ENCODE peak calls at places on chromosomes 3 and 15, in ten cellular contexts. K, V, I, E, Q, F, N, W, Z and Y are unnamed samples.

GRCh38 chr3:143090966-143091365 is 28.6 kb upstream of the CHST2 start:
- DNase-seq in E (no peak), I (no peak), Q (no peak), N (no peak), W (no peak), Z (no peak), F (no peak), V (no peak), K (no peak), Y (no peak)

GRCh38 chr15:50848349-50848748 is 60.1 kb upstream of the AP4E1 start:
- DNase-seq in I (no peak), V (no peak), W (no peak), K (no peak), E (no peak), N (no peak), Q (no peak), F (no peak), Z (no peak), Y (no peak)

GRCh38 chr3:139689122-139689521 is 11.3 kb upstream of the NMNAT3 start:
- DNase-seq in K (no peak), Q (no peak), Z (no peak), F (no peak), I (no peak), N (no peak), W (no peak), E (no peak), V (no peak), Y (no peak)

GRCh38 chr15:88911766-88912118 is 1.4 kb downstream of the MFGE8 start:
- DNase-seq in N (no peak), Q (no peak), W (peak; percentile 70), F (peak; percentile 84), E (no peak), K (peak; percentile 76), I (peak; percentile 45), V (peak; percentile 91), Z (no peak), Y (no peak)

GRCh38 chr15:69838951-69839350 is 258.8 kb downstream of the TLE3 start:
- DNase-seq in K (no peak), W (no peak), F (no peak), I (no peak), V (no peak), N (no peak), E (no peak), Q (no peak), Z (no peak), Y (no peak)

GRCh38 chr15:99181544-99181943 is 67.8 kb downstream of the TTC23 start:
- DNase-seq in E (no peak), Q (no peak), N (peak; percentile 89), K (peak; percentile 67), V (no peak), I (no peak), F (no peak), W (peak; percentile 66), Z (peak; percentile 26), Y (no peak)

GRCh38 chr15:69392352-69392751 is 21.8 kb upstream of the KIF23 start:
- DNase-seq in K (no peak), I (no peak), W (no peak), Z (no peak), N (peak; percentile 33), V (no peak), F (no peak), Q (no peak), E (no peak), Y (no peak)

GRCh38 chr3:186930639-186931486 is 537 bp downstream of the ST6GAL1 start:
- DNase-seq in F (peak; percentile 73), Z (peak; percentile 63), W (peak; percentile 62), V (no peak), K (peak; percentile 88), N (peak; percentile 82), Q (peak; percentile 42), I (peak; percentile 75), E (peak; percentile 79), Y (peak; percentile 57)

GRCh38 chr3:66023728-66024390 is 14.9 kb downstream of the MAGI1 start:
- DNase-seq in K (no peak), F (no peak), Z (no peak), W (no peak), N (no peak), V (no peak), Q (no peak), E (no peak), I (no peak), Y (no peak)

GRCh38 chr3:177443469-177443868 is 246.2 kb upstream of the TBL1XR1 start:
- DNase-seq in E (no peak), K (no peak), Q (peak; percentile 19), Z (peak; percentile 67), N (no peak), V (peak; percentile 50), W (no peak), F (peak; percentile 40), I (no peak), Y (no peak)

GRCh38 chr3:50655009-50655830 is 19.5 kb upstream of the DOCK3 start:
- DNase-seq in F (no peak), N (no peak), V (no peak), E (no peak), Q (no peak), Z (no peak), W (no peak), K (no peak), I (no peak), Y (no peak)

GRCh38 chr3:131755380-131755779 is 252.6 kb upstream of the MRPL3 start:
- DNase-seq in F (no peak), Z (no peak), K (no peak), V (no peak), W (no peak), E (no peak), I (no peak), N (no peak), Q (no peak), Y (no peak)

GRCh38 chr3:55243686-55244085 is 243.4 kb downstream of the WNT5A start:
- DNase-seq in V (no peak), W (no peak), I (no peak), E (no peak), K (no peak), F (no peak), Z (no peak), N (no peak), Q (no peak), Y (no peak)

GRCh38 chr15:64651573-64652260 is 123.7 kb downstream of the RBPMS2 start:
- DNase-seq in Q (no peak), E (peak; percentile 10), I (no peak), F (peak; percentile 73), N (no peak), Z (no peak), K (no peak), W (no peak), V (no peak), Y (peak; percentile 62)

GRCh38 chr15:64656508-64656907 is 118.9 kb downstream of the RBPMS2 start:
- DNase-seq in N (no peak), I (no peak), E (no peak), Z (no peak), F (no peak), W (no peak), K (no peak), Q (no peak), V (no peak), Y (no peak)

GRCh38 chr15:64653757-64654156 is 121.6 kb downstream of the RBPMS2 start:
- DNase-seq in Z (peak; percentile 49), K (no peak), F (no peak), E (no peak), W (no peak), V (no peak), N (no peak), I (no peak), Q (no peak), Y (no peak)
- TF ChIP-seq CTCF in Z (peak; percentile 34), K (peak; percentile 26), F (peak; percentile 57), E (no peak), W (peak; percentile 30), V (peak; percentile 50), N (no peak), I (peak; percentile 50), Q (peak; percentile 40), Y (peak; percentile 67)

DNA sequence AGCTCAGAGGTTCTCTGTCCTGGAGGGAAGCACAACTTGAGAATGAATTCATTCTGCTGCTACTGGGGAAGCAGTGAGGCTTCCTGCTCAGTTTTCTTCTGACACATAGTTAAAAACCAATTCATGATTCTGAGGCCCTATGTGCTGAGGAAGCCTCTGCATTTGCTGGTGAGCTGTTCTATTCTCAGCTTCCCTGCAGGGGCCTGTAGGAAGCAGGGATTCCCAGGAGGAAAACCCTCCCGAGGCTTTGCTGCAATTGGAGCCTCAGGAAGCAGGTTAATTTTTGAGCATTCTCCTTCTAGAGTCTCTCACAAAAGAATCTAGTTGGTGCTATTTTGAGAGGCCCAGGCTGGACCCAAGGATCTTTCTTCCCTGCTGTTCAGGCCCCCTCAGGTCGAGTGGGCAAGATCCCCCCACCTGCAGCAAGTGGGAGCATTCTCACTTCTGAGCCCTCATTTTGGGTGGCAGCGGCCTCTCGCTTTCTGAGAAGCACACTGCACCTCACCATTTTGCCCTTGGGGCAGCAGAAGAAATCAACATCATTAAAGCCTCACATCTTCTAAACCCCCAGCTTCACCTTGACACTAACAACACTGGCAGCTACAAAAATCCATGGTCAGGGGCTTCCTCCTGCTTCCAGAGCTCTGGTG is 197.5 kb upstream of the TSC22D2 start:
- DNase-seq in K (no peak), W (no peak), F (no peak), Z (no peak), Q (no peak), E (no peak), I (no peak), V (no peak), N (no peak), Y (no peak)
- H3K27ac ChIP-seq in K (no peak overlapping the region), W (no peak overlapping the region), F (no peak overlapping the region), Z (peak overlapping the region; percentile 65), Q (no peak overlapping the region), E (no peak overlapping the region), I (no peak overlapping the region), V (no peak overlapping the region), N (no peak overlapping the region), Y (no peak overlapping the region)

GRCh38 chr3:38627956-38628355 is 21.5 kb downstream of the SCN5A start:
- DNase-seq in I (no peak), K (no peak), E (no peak), N (no peak), F (no peak), Q (no peak), W (no peak), Z (no peak), V (no peak), Y (no peak)
- TF ChIP-seq CTCF in I (peak; percentile 42), K (no peak), E (peak; percentile 98), N (no peak), F (peak; percentile 21), Q (peak; percentile 42), W (no peak), Z (peak; percentile 53), V (no peak), Y (no peak)

GRCh38 chr3:188796122-188796631 is 375.6 kb upstream of the TPRG1 start:
- DNase-seq in W (no peak), F (peak; percentile 43), V (no peak), E (no peak), Q (no peak), Z (peak; percentile 94), N (no peak), I (no peak), K (no peak), Y (no peak)
- H3K27ac ChIP-seq in W (peak overlapping the region; percentile 33), F (peak overlapping the region; percentile 49), V (no peak overlapping the region), E (no peak overlapping the region), Q (no peak overlapping the region), Z (no peak overlapping the region), N (no peak overlapping the region), I (peak overlapping the region; percentile 9), K (peak overlapping the region; percentile 61), Y (no peak overlapping the region)